ENCODE peak calls at places on chromosomes 5 and 9, in five cellular contexts. Q, C, D, E and N are unnamed samples.

GRCh38 chr5:134275822-134276221 is 49.9 kb upstream of the PPP2CA start:
- DNase-seq in E (no peak), C (no peak), Q (no peak), D (no peak), N (no peak)

GRCh38 chr9:90287567-90288274 is 354.9 kb downstream of the DIRAS2 start:
- DNase-seq in D (no peak), Q (no peak), E (no peak), C (no peak), N (no peak)

GRCh38 chr5:171639966-171640365 is 145.7 kb upstream of the SMIM23 start:
- DNase-seq in C (no peak), D (no peak), Q (no peak), E (no peak), N (no peak)

GRCh38 chr5:100904259-100904822 is 1.3 kb upstream of the ST8SIA4 start:
- DNase-seq in E (no peak), C (no peak), D (peak; percentile 52), Q (no peak), N (peak; percentile 50)

GRCh38 chr5:1187950-1188334 is 13.5 kb upstream of the SLC6A19 start:
- DNase-seq in C (no peak), D (no peak), E (no peak), Q (no peak), N (no peak)

GRCh38 chr5:135376961-135377621 is 21.9 kb downstream of the MACROH2A1 start:
- DNase-seq in C (no peak), Q (no peak), D (no peak), E (no peak), N (no peak)

GRCh38 chr9:71646131-71646530 is 122.2 kb downstream of the CEMIP2 start:
- DNase-seq in Q (no peak), E (no peak), D (no peak), C (no peak), N (no peak)

GRCh38 chr9:7844283-7844682 is 44.7 kb upstream of the DMAC1 start:
- DNase-seq in C (no peak), E (no peak), D (no peak), Q (no peak), N (peak; percentile 35)

GRCh38 chr5:24232929-24233328 is 411.8 kb downstream of the CDH10 start:
- DNase-seq in Q (no peak), D (no peak), E (no peak), C (no peak), N (no peak)

GRCh38 chr5:1125030-1125357 is 13.1 kb upstream of the SLC12A7 start:
- DNase-seq in E (peak; percentile 76), Q (no peak), C (no peak), D (no peak), N (peak; percentile 56)

GRCh38 chr9:100129772-100130171 is 30.7 kb downstream of the INVS start:
- DNase-seq in D (no peak), Q (no peak), C (no peak), E (no peak), N (no peak)

GRCh38 chr5:115258001-115258400 is 4.7 kb downstream of the PGGT1B start:
- DNase-seq in Q (no peak), E (no peak), D (no peak), C (no peak), N (no peak)

GRCh38 chr9:113875917-113876805 is at the start of gene ZNF618:
- DNase-seq in Q (peak; percentile 74), E (peak; percentile 40), D (peak; percentile 55), C (peak; percentile 72), N (peak; percentile 38)

GRCh38 chr9:131423171-131423581 is 29.3 kb downstream of the PRRC2B start:
- DNase-seq in C (no peak), E (peak; percentile 52), Q (peak; percentile 70), D (peak; percentile 68), N (peak; percentile 65)

GRCh38 chr9:16421534-16421933 is 448.9 kb downstream of the BNC2 start:
- DNase-seq in Q (no peak), D (no peak), E (no peak), C (no peak), N (no peak)

GRCh38 chr5:141746395-141746794 is 64.4 kb upstream of the ARAP3 start:
- DNase-seq in C (no peak), Q (no peak), D (no peak), E (no peak), N (no peak)

GRCh38 chr9:115117999-115118470 is at the start of gene TNC:
- DNase-seq in E (peak; percentile 74), Q (peak; percentile 60), C (no peak), D (peak; percentile 80), N (peak; percentile 29)

GRCh38 chr5:5372511-5372910 is 50.0 kb upstream of the ICE1 start:
- DNase-seq in D (no peak), Q (no peak), E (no peak), C (no peak), N (no peak)

GRCh38 chr9:88219601-88220000 is 81.3 kb upstream of the SPATA31C2 start:
- DNase-seq in Q (no peak), E (no peak), D (no peak), C (no peak), N (no peak)

GRCh38 chr9:13278368-13279246 is 885 bp downstream of the MPDZ start:
- DNase-seq in C (peak; percentile 36), D (peak; percentile 72), E (peak; percentile 73), Q (peak; percentile 71), N (peak; percentile 14)

GRCh38 chr9:131394464-131395026 is 659 bp downstream of the PRRC2B start:
- DNase-seq in Q (peak; percentile 82), D (peak; percentile 68), C (peak; percentile 85), E (peak; percentile 67), N (peak; percentile 72)

GRCh38 chr5:32852535-32852934 is 141.4 kb downstream of the NPR3 start:
- DNase-seq in E (no peak), Q (no peak), C (no peak), D (peak; percentile 61), N (peak; percentile 20)

GRCh38 chr9:130445268-130445983 is 665 bp downstream of the ASS1 start:
- DNase-seq in Q (peak; percentile 81), D (peak; percentile 85), C (no peak), E (peak; percentile 69), N (peak; percentile 76)

GRCh38 chr9:134919316-134919715 is 1.6 kb upstream of the FCN1 start:
- DNase-seq in C (no peak), Q (no peak), E (no peak), D (no peak), N (no peak)
- H3K4me1 ChIP-seq in C (no peaks in the 10 kb centered on the region), Q (no peaks in the 10 kb centered on the region), E (no peaks in the 10 kb centered on the region), D (no peaks in the 10 kb centered on the region), N (no peaks in the 10 kb centered on the region)

DNA sequence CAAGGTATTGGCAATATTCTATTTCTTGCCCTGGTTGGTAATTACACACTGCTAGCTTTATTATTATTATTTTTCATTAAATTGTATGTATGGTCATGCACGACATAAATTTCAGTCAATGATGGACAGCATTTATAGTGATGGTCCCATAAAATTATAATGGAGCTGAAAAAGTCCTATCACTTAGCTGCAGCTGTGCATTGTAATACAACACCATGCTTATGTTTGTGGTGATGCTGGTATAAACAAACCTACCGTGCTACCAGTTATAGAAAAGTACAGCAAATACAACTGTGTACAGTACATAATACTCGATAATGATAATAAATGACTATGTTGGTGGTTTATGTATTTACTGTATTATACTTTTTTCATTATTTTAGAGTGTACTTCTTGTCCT is 65.5 kb downstream of the NR3C1 start:
- DNase-seq in C (no peak), D (no peak), E (no peak), Q (no peak), N (no peak)
- H3K4me1 ChIP-seq in C (peaks cover 17% of the 10 kb centered on the region), D (no peaks in the 10 kb centered on the region), E (no peaks in the 10 kb centered on the region), Q (no peaks in the 10 kb centered on the region), N (no peaks in the 10 kb centered on the region)

GRCh38 chr9:137188086-137188489 is 272 bp downstream of the ANAPC2 start:
- DNase-seq in C (no peak), Q (no peak), D (no peak), E (no peak), N (no peak)

GRCh38 chr9:137191245-137191644 is 2.8 kb downstream of the SSNA1 start:
- DNase-seq in D (no peak), C (no peak), E (no peak), Q (no peak), N (no peak)

GRCh38 chr9:137190315-137190853 is 1.9 kb downstream of the SSNA1 start:
- DNase-seq in D (no peak), C (no peak), Q (no peak), E (no peak), N (no peak)

GRCh38 chr9:137188490-137189296 is at the start of the genes ANAPC2 and SSNA1:
- DNase-seq in D (peak; percentile 93), Q (peak; percentile 99), C (peak; percentile 93), E (peak; percentile 94), N (peak; percentile 95)

GRCh38 chr9:137189297-137190295 is 1.1 kb downstream of the SSNA1 start:
- DNase-seq in C (no peak), Q (no peak), D (no peak), E (no peak), N (peak; percentile 43)
- H3K4me1 ChIP-seq in C (peaks cover 20% of the 10 kb centered on the region), Q (peaks cover 39% of the 10 kb centered on the region), D (no peaks in the 10 kb centered on the region), E (peaks cover 24% of the 10 kb centered on the region), N (peaks cover 50% of the 10 kb centered on the region)

GRCh38 chr5:148314187-148314586 is 2.0 kb downstream of the SPINK7 start:
- DNase-seq in Q (no peak), C (no peak), E (no peak), D (no peak), N (no peak)
- H3K4me1 ChIP-seq in Q (no peaks in the 10 kb centered on the region), C (no peaks in the 10 kb centered on the region), E (no peaks in the 10 kb centered on the region), D (peaks cover 1% of the 10 kb centered on the region), N (no peaks in the 10 kb centered on the region)

GRCh38 chr9:5908918-5909317 is 18.2 kb downstream of the MLANA start:
- DNase-seq in Q (no peak), D (no peak), C (no peak), E (no peak), N (no peak)

GRCh38 chr9:5910413-5911057 is 19.8 kb downstream of the MLANA start:
- DNase-seq in Q (no peak), E (no peak), C (no peak), D (no peak), N (no peak)

GRCh38 chr9:5915438-5915837 is 24.7 kb downstream of the MLANA start:
- DNase-seq in D (no peak), C (no peak), E (no peak), Q (no peak), N (no peak)

GRCh38 chr9:5909999-5910398 is 19.3 kb downstream of the MLANA start:
- DNase-seq in E (no peak), Q (no peak), D (no peak), C (no peak), N (no peak)
- H3K4me1 ChIP-seq in E (no peaks in the 10 kb centered on the region), Q (no peaks in the 10 kb centered on the region), D (no peaks in the 10 kb centered on the region), C (no peaks in the 10 kb centered on the region), N (no peaks in the 10 kb centered on the region)